ENCODE peak calls at places on chromosomes 13 and 19, in six cellular contexts. A is CD4-positive, alpha-beta memory T cell; T is fibroblast of mammary gland; Z is thoracic aorta; Y is stimulated activated CD4-positive, alpha-beta T cell treated with anti-CD3 and anti-CD28 coated beads, TNF-alpha, amount 100 ng/mL, for 24 hours; J is PC-9. V is an unnamed sample.

GRCh38 chr19:56611288-56611687 is 16.2 kb downstream of the ZNF71 start:
- DNase-seq in A (no peak), T (no peak), Z (no peak), Y (no peak), J (no peak), V (no peak)

GRCh38 chr13:89627991-89628390 is 1719.5 kb upstream of the MIR17HG start:
- DNase-seq in A (no peak), T (no peak), Z (no peak), Y (no peak), J (no peak), V (peak)

GRCh38 chr13:106277483-106278154 is 257.8 kb downstream of the EFNB2 start:
- DNase-seq in A (no peak), T (no peak), Z (no peak), Y (no peak), J (no peak), V (no peak)

GRCh38 chr19:54662730-54663129 is at the start of gene LILRB4:
- DNase-seq in A (no peak), T (no peak), Z (no peak), Y (no peak), J (no peak), V (no peak)

GRCh38 chr13:102461302-102461701 is 59.5 kb upstream of the FGF14 start:
- DNase-seq in A (no peak), T (no peak), Z (no peak), Y (no peak), J (no peak), V (no peak)

GRCh38 chr13:51781246-51782022 is 22.5 kb downstream of the DHRS12 start:
- DNase-seq in A (no peak), T (no peak), Z (no peak), Y (no peak), J (no peak), V (no peak)

GRCh38 chr13:106570354-106570822 is 2.5 kb upstream of the ARGLU1 start:
- DNase-seq in A (no peak), T (peak), Z (peak), Y (peak), J (no peak), V (peak)

GRCh38 chr19:18202759-18203407 is 959 bp downstream of the RAB3A start:
- DNase-seq in A (peak), T (peak), Z (no peak), Y (no peak), J (no peak), V (no peak)

GRCh38 chr19:16338470-16339360 is 14.1 kb downstream of the KLF2 start:
- DNase-seq in A (peak), T (peak), Z (peak), Y (no peak), J (peak), V (no peak)

GRCh38 chr13:48797127-48797526 is 143.4 kb downstream of the CYSLTR2 start:
- DNase-seq in A (no peak), T (peak), Z (no peak), Y (no peak), J (no peak), V (no peak)

GRCh38 chr19:45159971-45160324 is 834 bp downstream of the NKPD1 start:
- DNase-seq in A (no peak), T (no peak), Z (no peak), Y (no peak), J (no peak), V (no peak)

GRCh38 chr13:22937241-22937640 is 243.5 kb upstream of the SGCG start:
- DNase-seq in A (no peak), T (no peak), Z (no peak), Y (no peak), J (no peak), V (no peak)

GRCh38 chr13:32225494-32225931 is 89.7 kb downstream of the ZAR1L start:
- DNase-seq in A (no peak), T (peak), Z (no peak), Y (no peak), J (no peak), V (no peak)